ENCODE peak calls at places on chromosome 6, in nine cellular contexts. One of them, this sample, is unnamed.

GRCh38 chr6:39104528-39104927 is 10.5 kb downstream of the SAYSD1 start:
- DNase-seq in tibial artery: no peak
- DNase-seq in activated CD8-positive, alpha-beta memory T cell treated with anti-CD3 and anti-CD28 coated beads for 48 hours: no peak
- DNase-seq in pancreas: no peak
- DNase-seq in GM20000: no peak
- DNase-seq in AG20443: no peak
- DNase-seq in HTR-8/SVneo: no peak
- DNase-seq in RCC 7860: no peak
- DNase-seq in NCI-H1092 treated with DMSO at 0.1 percent for 48 hours: no peak
- DNase-seq in this sample: no peak

GRCh38 chr6:158769696-158770446 is 49.3 kb downstream of the EZR start:
- DNase-seq in GM20000: no peak
- DNase-seq in pancreas: no peak
- DNase-seq in activated CD8-positive, alpha-beta memory T cell treated with anti-CD3 and anti-CD28 coated beads for 48 hours: no peak
- DNase-seq in NCI-H1092 treated with DMSO at 0.1 percent for 48 hours: peak
- DNase-seq in AG20443: no peak
- DNase-seq in RCC 7860: no peak
- DNase-seq in HTR-8/SVneo: no peak
- DNase-seq in tibial artery: peak
- DNase-seq in this sample: no peak

GRCh38 chr6:128516514-128516898 is 3.9 kb downstream of the PTPRK start:
- DNase-seq in RCC 7860: peak
- DNase-seq in pancreas: no peak
- DNase-seq in GM20000: no peak
- DNase-seq in NCI-H1092 treated with DMSO at 0.1 percent for 48 hours: peak
- DNase-seq in HTR-8/SVneo: no peak
- DNase-seq in activated CD8-positive, alpha-beta memory T cell treated with anti-CD3 and anti-CD28 coated beads for 48 hours: no peak
- DNase-seq in tibial artery: no peak
- DNase-seq in AG20443: peak
- DNase-seq in this sample: peak

GRCh38 chr6:42140051-42140450 is 2.4 kb downstream of the C6orf132 start:
- DNase-seq in GM20000: peak
- DNase-seq in AG20443: peak
- DNase-seq in NCI-H1092 treated with DMSO at 0.1 percent for 48 hours: no peak
- DNase-seq in RCC 7860: no peak
- DNase-seq in HTR-8/SVneo: peak
- DNase-seq in activated CD8-positive, alpha-beta memory T cell treated with anti-CD3 and anti-CD28 coated beads for 48 hours: no peak
- DNase-seq in tibial artery: no peak
- DNase-seq in pancreas: no peak
- DNase-seq in this sample: no peak

GRCh38 chr6:168217880-168218537 is 101.6 kb downstream of the DACT2 start:
- DNase-seq in pancreas: no peak
- DNase-seq in activated CD8-positive, alpha-beta memory T cell treated with anti-CD3 and anti-CD28 coated beads for 48 hours: no peak
- DNase-seq in RCC 7860: no peak
- DNase-seq in NCI-H1092 treated with DMSO at 0.1 percent for 48 hours: peak
- DNase-seq in GM20000: no peak
- DNase-seq in tibial artery: no peak
- DNase-seq in HTR-8/SVneo: no peak
- DNase-seq in AG20443: no peak
- DNase-seq in this sample: no peak

GRCh38 chr6:45436544-45437440 is 59.1 kb upstream of the SUPT3H start:
- DNase-seq in tibial artery: no peak
- DNase-seq in activated CD8-positive, alpha-beta memory T cell treated with anti-CD3 and anti-CD28 coated beads for 48 hours: no peak
- DNase-seq in HTR-8/SVneo: no peak
- DNase-seq in RCC 7860: peak
- DNase-seq in GM20000: peak
- DNase-seq in AG20443: peak
- DNase-seq in pancreas: no peak
- DNase-seq in NCI-H1092 treated with DMSO at 0.1 percent for 48 hours: no peak
- DNase-seq in this sample: peak

GRCh38 chr6:157755752-157756411 is 67.2 kb upstream of the SNX9 start:
- DNase-seq in AG20443: no peak
- DNase-seq in RCC 7860: no peak
- DNase-seq in activated CD8-positive, alpha-beta memory T cell treated with anti-CD3 and anti-CD28 coated beads for 48 hours: no peak
- DNase-seq in pancreas: no peak
- DNase-seq in tibial artery: no peak
- DNase-seq in NCI-H1092 treated with DMSO at 0.1 percent for 48 hours: no peak
- DNase-seq in HTR-8/SVneo: no peak
- DNase-seq in GM20000: no peak
- DNase-seq in this sample: no peak

GRCh38 chr6:167546611-167547327 is 221.9 kb downstream of the TTLL2 start:
- DNase-seq in AG20443: no peak
- DNase-seq in GM20000: no peak
- DNase-seq in pancreas: peak
- DNase-seq in tibial artery: no peak
- DNase-seq in RCC 7860: peak
- DNase-seq in NCI-H1092 treated with DMSO at 0.1 percent for 48 hours: no peak
- DNase-seq in HTR-8/SVneo: no peak
- DNase-seq in activated CD8-positive, alpha-beta memory T cell treated with anti-CD3 and anti-CD28 coated beads for 48 hours: no peak
- DNase-seq in this sample: no peak

GRCh38 chr6:161319231-161319630 is 45.4 kb upstream of the AGPAT4 start:
- DNase-seq in tibial artery: no peak
- DNase-seq in activated CD8-positive, alpha-beta memory T cell treated with anti-CD3 and anti-CD28 coated beads for 48 hours: no peak
- DNase-seq in RCC 7860: no peak
- DNase-seq in HTR-8/SVneo: no peak
- DNase-seq in pancreas: no peak
- DNase-seq in NCI-H1092 treated with DMSO at 0.1 percent for 48 hours: no peak
- DNase-seq in GM20000: no peak
- DNase-seq in AG20443: no peak
- DNase-seq in this sample: no peak

This sample was measured in foreskin fibroblast.